ENCODE peak calls at places on chromosomes 6 and 20, in nine cellular contexts. D is neuronal stem cell, H is mammary epithelial cell, N is K562, O is PC-9, I is IMR-90, X is PC-3, E is fibroblast of lung, F is hepatocyte. Z is an unnamed sample.

GRCh38 chr20:35307666-35308653 is 15.7 kb upstream of the FAM83C start:
- DNase-seq in D (no peak), H (peak; percentile 96), N (no peak), O (no peak), I (peak; percentile 83), X (peak; percentile 94), E (peak; percentile 76), F (no peak), Z (no peak)

GRCh38 chr20:35387334-35387733 is 24.4 kb downstream of the UQCC1 start:
- DNase-seq in D (no peak), H (peak; percentile 71), N (no peak), O (peak; percentile 74), I (peak; percentile 63), X (peak; percentile 72), E (peak; percentile 71), F (no peak), Z (no peak)

GRCh38 chr20:18255526-18255925 is 32.8 kb upstream of the ZNF133 start:
- DNase-seq in D (no peak), H (no peak), N (no peak), O (no peak), I (no peak), X (no peak), E (no peak), F (no peak), Z (no peak)

GRCh38 chr20:5000263-5001173 is 792 bp downstream of the SLC23A2 start:
- DNase-seq in D (no peak), H (no peak), N (peak; percentile 40), O (no peak), I (peak; percentile 18), X (no peak), E (no peak), F (peak; percentile 34), Z (peak; percentile 39)

GRCh38 chr6:26309731-26310142 is 55.3 kb upstream of the BTN3A2 start:
- DNase-seq in D (no peak), H (peak; percentile 94), N (peak; percentile 41), O (no peak), I (peak; percentile 95), X (peak; percentile 94), E (peak; percentile 56), F (peak; percentile 42), Z (no peak)

GRCh38 chr6:138527376-138528092 is 28.2 kb upstream of the NHSL1 start:
- DNase-seq in D (peak; percentile 24), H (no peak), N (no peak), O (no peak), I (no peak), X (no peak), E (peak; percentile 28), F (no peak), Z (no peak)

GRCh38 chr6:128519132-128519930 is 1.1 kb downstream of the PTPRK start:
- DNase-seq in D (peak; percentile 43), H (peak; percentile 72), N (no peak), O (peak; percentile 63), I (peak; percentile 45), X (peak; percentile 57), E (peak; percentile 47), F (peak; percentile 81), Z (no peak)

GRCh38 chr6:109434456-109434855 is 6.0 kb downstream of the PPIL6 start:
- DNase-seq in D (no peak), H (no peak), N (no peak), O (no peak), I (no peak), X (no peak), E (peak; percentile 22), F (no peak), Z (no peak)

GRCh38 chr20:44170796-44171410 is 16.1 kb downstream of the JPH2 start:
- DNase-seq in D (no peak), H (no peak), N (no peak), O (no peak), I (no peak), X (no peak), E (no peak), F (no peak), Z (no peak)

GRCh38 chr6:38302081-38302480 is 337.6 kb downstream of the BTBD9 start:
- DNase-seq in D (no peak), H (no peak), N (no peak), O (no peak), I (peak; percentile 58), X (no peak), E (no peak), F (no peak), Z (no peak)

GRCh38 chr6:38306915-38307314 is 332.8 kb downstream of the BTBD9 start:
- DNase-seq in D (no peak), H (no peak), N (no peak), O (no peak), I (no peak), X (no peak), E (no peak), F (no peak), Z (no peak)

GRCh38 chr6:38307730-38308129 is 332.0 kb downstream of the BTBD9 start:
- DNase-seq in D (no peak), H (no peak), N (no peak), O (no peak), I (no peak), X (no peak), E (no peak), F (no peak), Z (peak; percentile 15)

GRCh38 chr6:38310061-38310460 is 329.7 kb downstream of the BTBD9 start:
- DNase-seq in D (no peak), H (peak; percentile 16), N (no peak), O (no peak), I (no peak), X (no peak), E (no peak), F (no peak), Z (no peak)

DNA sequence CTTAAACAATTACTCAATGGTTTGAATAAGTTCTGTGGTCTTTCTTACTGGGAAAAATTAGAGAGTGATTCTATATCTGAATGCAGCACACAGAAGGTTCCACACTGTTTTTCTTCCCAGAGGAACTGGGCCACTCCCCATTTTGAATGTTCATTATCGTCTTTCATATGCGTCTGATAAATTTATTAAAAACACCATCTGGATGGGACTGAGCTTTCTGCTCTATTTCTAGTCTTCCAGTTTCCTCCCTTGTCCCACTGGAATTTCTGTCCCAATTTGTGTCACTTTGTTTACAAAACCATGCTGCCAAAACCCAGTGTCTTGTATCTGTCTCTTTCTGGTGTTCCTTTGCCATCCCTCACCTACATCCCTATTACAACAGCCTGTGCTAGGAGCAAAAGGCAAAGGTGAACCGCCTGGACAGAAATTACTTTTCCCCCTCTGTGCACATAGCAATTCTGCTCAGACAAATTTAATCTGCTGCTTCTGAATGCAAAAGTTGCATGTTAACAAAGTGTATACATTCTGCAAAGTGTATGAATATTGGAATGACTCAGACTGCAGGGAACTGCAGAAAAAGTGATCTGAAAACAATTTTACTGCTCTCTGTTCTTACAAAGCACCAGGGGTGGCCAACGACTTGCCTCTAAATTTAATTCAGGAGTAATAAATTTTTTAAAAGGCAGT is 333.6 kb downstream of the BTBD9 start:
- DNase-seq in D (no peak), H (no peak), N (no peak), O (no peak), I (peak; percentile 46), X (no peak), E (no peak), F (no peak), Z (no peak)
- H3K4me2 ChIP-seq in D (no peak overlapping the region), H (no peak overlapping the region), N (no peak overlapping the region), O (no peak overlapping the region), I (no peak overlapping the region), X (no peak overlapping the region), E (no peak overlapping the region), F (no peak overlapping the region), Z (no peak overlapping the region)

DNA sequence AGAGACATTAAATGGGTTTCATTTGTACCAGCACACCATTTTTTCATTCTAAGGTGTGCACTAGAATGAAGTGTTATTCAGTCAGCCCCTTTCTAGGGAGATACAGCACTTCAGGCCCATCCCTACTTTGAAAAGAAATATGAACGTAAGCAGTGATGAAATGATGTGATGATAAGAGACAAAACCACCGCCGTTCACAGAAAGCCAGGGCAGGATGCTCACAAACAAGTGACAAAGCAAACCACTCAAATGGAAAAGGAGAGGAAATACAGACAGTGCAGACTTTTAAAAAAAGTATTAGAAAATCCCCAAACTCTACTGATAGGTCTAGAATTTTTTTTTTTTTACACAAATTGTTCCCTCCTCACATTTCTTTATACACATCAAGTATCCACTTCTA is 243.3 kb downstream of the GMPR start:
- DNase-seq in D (no peak), H (no peak), N (no peak), O (no peak), I (no peak), X (no peak), E (no peak), F (no peak), Z (peak; percentile 15)
- H3K4me2 ChIP-seq in D (no peak overlapping the region), H (no peak overlapping the region), N (no peak overlapping the region), O (no peak overlapping the region), I (no peak overlapping the region), X (no peak overlapping the region), E (no peak overlapping the region), F (no peak overlapping the region), Z (peak overlapping the region; percentile 34)

GRCh38 chr6:111846061-111846460 is 27.2 kb downstream of the FYN start:
- DNase-seq in D (no peak), H (no peak), N (no peak), O (no peak), I (no peak), X (no peak), E (no peak), F (no peak), Z (no peak)
- H3K4me2 ChIP-seq in D (no peak overlapping the region), H (no peak overlapping the region), N (no peak overlapping the region), O (no peak overlapping the region), I (no peak overlapping the region), X (no peak overlapping the region), E (no peak overlapping the region), F (no peak overlapping the region), Z (no peak overlapping the region)

DNA sequence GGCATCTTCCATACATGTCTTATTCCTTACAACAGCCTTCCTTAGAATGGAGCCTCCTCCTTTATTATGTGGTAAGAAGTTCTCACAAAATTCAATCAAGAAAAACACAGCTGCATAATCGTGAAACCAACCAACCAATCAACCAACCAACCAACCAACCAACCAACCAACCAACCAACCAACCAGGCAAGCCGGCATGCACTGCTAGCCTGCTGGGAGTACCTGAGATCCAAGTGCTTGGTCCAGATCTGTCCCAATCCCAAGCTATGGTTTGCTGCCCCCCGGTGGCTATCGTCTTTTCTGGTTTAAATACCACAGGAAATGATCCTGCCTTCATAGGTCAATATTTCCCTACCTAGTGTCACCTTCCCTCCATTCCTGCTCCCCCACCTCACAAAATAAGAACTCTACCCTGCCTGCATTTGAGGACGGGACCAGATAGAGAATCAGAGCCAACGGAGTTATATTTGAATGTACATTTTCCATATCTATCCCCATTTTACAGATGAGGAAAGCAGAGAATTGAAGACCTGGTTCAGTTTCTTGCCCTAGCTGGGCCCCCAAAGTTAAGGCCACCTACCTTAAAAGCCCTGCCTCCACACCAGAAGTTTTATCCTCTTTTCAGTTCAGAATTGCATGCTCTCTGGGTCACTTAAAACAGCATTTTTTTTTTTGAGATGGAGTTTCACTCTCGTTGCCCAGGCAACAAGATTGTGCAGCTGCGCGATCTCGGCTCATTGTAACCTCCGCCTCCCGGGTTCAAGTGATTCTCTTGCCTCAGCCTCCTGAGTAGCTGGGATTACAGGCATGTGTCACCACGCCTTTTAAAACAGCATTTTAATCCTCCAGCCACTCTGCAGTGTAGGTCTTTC is 27.1 kb downstream of the RAB44 start:
- DNase-seq in D (no peak), H (peak; percentile 63), N (peak; percentile 80), O (peak; percentile 49), I (peak; percentile 65), X (peak; percentile 86), E (peak; percentile 72), F (peak; percentile 80), Z (peak; percentile 74)
- H3K4me2 ChIP-seq in D (no peak overlapping the region), H (no peak overlapping the region), N (no peak overlapping the region), O (no peak overlapping the region), I (no peak overlapping the region), X (no peak overlapping the region), E (no peak overlapping the region), F (no peak overlapping the region), Z (no peak overlapping the region)

Z was measured in DND-41.